ENCODE peak calls at places on chromosomes 3 and 15, in eight cellular contexts. V, S, P, K, R, T, Q and Z are unnamed samples.
A peak's percentile ranks its signal among the peaks of the same experiment; 100 is the strongest.

GRCh38 chr3:41290736-41291135 is 91.4 kb downstream of the CTNNB1 start:
- DNase-seq in Q (no peak), V (no peak), T (no peak), K (no peak), S (no peak), P (no peak), R (no peak), Z (no peak)

GRCh38 chr15:70159397-70160009 is 61.8 kb upstream of the TLE3 start:
- DNase-seq in K (no peak), P (no peak), S (no peak), R (no peak), V (no peak), Q (no peak), T (no peak), Z (no peak)

GRCh38 chr15:57411945-57412768 is 35.9 kb downstream of the CGNL1 start:
- DNase-seq in R (no peak), K (no peak), S (no peak), T (no peak), Q (no peak), V (no peak), P (no peak), Z (no peak)

GRCh38 chr3:129481783-129482332 is 41.8 kb downstream of the IFT122 start:
- DNase-seq in T (peak; percentile 26), R (no peak), V (peak; percentile 50), P (no peak), S (peak; percentile 67), Q (no peak), K (peak; percentile 41), Z (peak; percentile 13)

GRCh38 chr3:124774841-124775402 is 44.7 kb downstream of the UMPS start:
- DNase-seq in T (no peak), Q (no peak), S (no peak), K (no peak), V (no peak), P (no peak), R (no peak), Z (no peak)

GRCh38 chr3:52259035-52259434 is 13.5 kb downstream of the PPM1M start:
- DNase-seq in P (no peak), R (no peak), Q (no peak), V (no peak), T (no peak), K (no peak), S (no peak), Z (no peak)

GRCh38 chr3:8741581-8742355 is 8.2 kb downstream of the CAV3 start:
- DNase-seq in S (no peak), V (no peak), P (no peak), R (no peak), T (no peak), K (no peak), Q (no peak), Z (no peak)

GRCh38 chr3:11548721-11549131 is 95.0 kb downstream of the VGLL4 start:
- DNase-seq in P (no peak), R (no peak), S (no peak), T (no peak), Q (no peak), V (no peak), K (no peak), Z (no peak)

GRCh38 chr3:27614592-27614991 is 107.5 kb downstream of the EOMES start:
- DNase-seq in T (no peak), R (no peak), P (no peak), V (no peak), S (no peak), Q (no peak), K (no peak), Z (no peak)